ENCODE peak calls at places on chromosomes 7 and 10, in nine cellular contexts. A, B, J, W, V, M, I, Q and K are unnamed samples.

GRCh38 chr10:116127296-116127695 is 145.7 kb downstream of the GFRA1 start:
- DNase-seq in A (no peak), B (no peak), J (no peak), W (no peak), V (no peak), M (no peak), I (no peak), Q (no peak), K (no peak)

GRCh38 chr7:113710310-113711106 is 208.3 kb downstream of the PPP1R3A start:
- DNase-seq in A (peak), B (peak), J (no peak), W (peak), V (peak), M (peak), I (no peak), Q (no peak), K (peak)

GRCh38 chr10:44696496-44696895 is 214.6 kb upstream of the TMEM72 start:
- DNase-seq in A (no peak), B (peak), J (no peak), W (peak), V (no peak), M (no peak), I (no peak), Q (no peak), K (no peak)

GRCh38 chr7:158256091-158256816 is 331.4 kb downstream of the PTPRN2 start:
- DNase-seq in A (no peak), B (no peak), J (peak), W (no peak), V (no peak), M (no peak), I (no peak), Q (no peak), K (no peak)

GRCh38 chr7:70134029-70134445 is 535.8 kb downstream of the AUTS2 start:
- DNase-seq in A (no peak), B (no peak), J (no peak), W (no peak), V (no peak), M (no peak), I (no peak), Q (no peak), K (no peak)

GRCh38 chr10:116684781-116685180 is 57.6 kb downstream of the HSPA12A start:
- DNase-seq in A (no peak), B (no peak), J (no peak), W (no peak), V (no peak), M (no peak), I (no peak), Q (no peak), K (no peak)

GRCh38 chr7:91267558-91267955 is 3.3 kb downstream of the FZD1 start:
- DNase-seq in A (no peak), B (no peak), J (peak), W (no peak), V (no peak), M (no peak), I (no peak), Q (no peak), K (no peak)

GRCh38 chr7:101169838-101170531 is 4.6 kb upstream of the VGF start:
- DNase-seq in A (peak), B (no peak), J (peak), W (no peak), V (peak), M (peak), I (peak), Q (peak), K (peak)

GRCh38 chr10:34121974-34122282 is 693.2 kb downstream of the PARD3 start:
- DNase-seq in A (peak), B (no peak), J (no peak), W (no peak), V (peak), M (no peak), I (no peak), Q (no peak), K (peak)

GRCh38 chr10:969473-970150 is 18.6 kb upstream of the GTPBP4 start:
- DNase-seq in A (no peak), B (no peak), J (no peak), W (no peak), V (no peak), M (no peak), I (no peak), Q (no peak), K (no peak)

GRCh38 chr10:79026806-79027146 is 42.0 kb upstream of the ZMIZ1 start:
- DNase-seq in A (no peak), B (no peak), J (no peak), W (no peak), V (no peak), M (no peak), I (no peak), Q (no peak), K (no peak)

GRCh38 chr10:34908472-34908871 is 93.4 kb upstream of the PARD3 start:
- DNase-seq in A (peak), B (peak), J (no peak), W (peak), V (no peak), M (no peak), I (no peak), Q (no peak), K (peak)

GRCh38 chr7:94182066-94182465 is 177.9 kb upstream of the BET1 start:
- DNase-seq in A (peak), B (no peak), J (no peak), W (peak), V (no peak), M (no peak), I (no peak), Q (no peak), K (no peak)